ENCODE peak calls at places on chromosome 21, in ten cellular contexts. O is A549, K is hepatocyte, W is neuronal stem cell, E is HCT116, A is IMR-90, M is fibroblast of lung, P is PC-3, J is H9, C is DND-41. T is an unnamed sample. For H3K9me3, the result is how much of the 10 kb centered on the place peaks cover.

GRCh38 chr21:41729701-41730368 is 37.0 kb downstream of the RIPK4 start:
- DNase-seq in O (no peak), K (no peak), W (no peak), E (no peak), A (no peak), M (no peak), P (no peak), J (no peak), C (no peak), T (no peak)

GRCh38 chr21:46183910-46184624 is at the start of gene SPATC1L:
- DNase-seq in O (no peak), K (peak), W (peak), E (no peak), A (peak), M (peak), P (peak), J (peak), C (no peak), T (peak)

GRCh38 chr21:42527489-42528158 is 14.0 kb downstream of the SLC37A1 start:
- DNase-seq in O (no peak), K (no peak), W (no peak), E (no peak), A (no peak), M (no peak), P (no peak), J (no peak), C (peak), T (no peak)

GRCh38 chr21:21668198-21668597 is 670.0 kb downstream of the NCAM2 start:
- DNase-seq in O (no peak), K (no peak), W (no peak), E (no peak), A (no peak), M (no peak), P (no peak), J (no peak), C (no peak), T (no peak)

GRCh38 chr21:44732263-44732662 is 20.9 kb upstream of the TSPEAR start:
- DNase-seq in O (no peak), K (no peak), W (no peak), E (no peak), A (no peak), M (no peak), P (no peak), J (peak), C (no peak), T (no peak)

GRCh38 chr21:39094847-39095525 is 88.3 kb downstream of the PSMG1 start:
- DNase-seq in O (peak), K (peak), W (no peak), E (no peak), A (peak), M (peak), P (peak), J (no peak), C (no peak), T (no peak)

GRCh38 chr21:38343691-38344090 is 86.9 kb downstream of the KCNJ15 start:
- DNase-seq in O (peak), K (peak), W (no peak), E (no peak), A (peak), M (peak), P (peak), J (no peak), C (no peak), T (no peak)

GRCh38 chr21:45595574-45596295 is 47.8 kb upstream of the PCBP3 start:
- DNase-seq in O (no peak), K (no peak), W (no peak), E (no peak), A (no peak), M (no peak), P (no peak), J (no peak), C (no peak), T (no peak)

GRCh38 chr21:41879190-41879998 is at the start of gene PRDM15:
- DNase-seq in O (peak), K (peak), W (peak), E (peak), A (peak), M (peak), P (peak), J (peak), C (peak), T (peak)

GRCh38 chr21:42039911-42040351 is 29.8 kb upstream of the ZBTB21 start:
- DNase-seq in O (no peak), K (peak), W (no peak), E (no peak), A (peak), M (peak), P (no peak), J (no peak), C (no peak), T (no peak)

GRCh38 chr21:44066116-44066515 is 41.1 kb upstream of the PWP2 start:
- DNase-seq in O (no peak), K (no peak), W (no peak), E (no peak), A (no peak), M (no peak), P (no peak), J (no peak), C (no peak), T (no peak)

GRCh38 chr21:42747267-42747701 is 93.9 kb downstream of the PDE9A start:
- DNase-seq in O (no peak), K (no peak), W (peak), E (no peak), A (no peak), M (no peak), P (no peak), J (no peak), C (no peak), T (no peak)

GRCh38 chr21:43866659-43867331 is 1.8 kb downstream of the AGPAT3 start:
- DNase-seq in O (no peak), K (peak), W (no peak), E (no peak), A (no peak), M (no peak), P (peak), J (no peak), C (no peak), T (no peak)

GRCh38 chr21:36966846-36967657 is 583 bp upstream of the HLCS start:
- DNase-seq in O (no peak), K (no peak), W (no peak), E (no peak), A (no peak), M (peak), P (no peak), J (no peak), C (no peak), T (peak)

GRCh38 chr21:27298465-27298864 is 331.6 kb upstream of the ADAMTS5 start:
- DNase-seq in O (no peak), K (no peak), W (no peak), E (no peak), A (no peak), M (no peak), P (no peak), J (no peak), C (no peak), T (no peak)

GRCh38 chr21:20997308-20997632 is 939 bp upstream of the NCAM2 start:
- DNase-seq in O (no peak), K (peak), W (peak), E (no peak), A (no peak), M (no peak), P (no peak), J (peak), C (no peak), T (no peak)

GRCh38 chr21:25607151-25607811 is at the start of gene MRPL39:
- DNase-seq in O (peak), K (peak), W (peak), E (peak), A (peak), M (peak), P (peak), J (peak), C (peak), T (peak)

GRCh38 chr21:44293551-44294231 is 6.2 kb upstream of the PFKL start:
- DNase-seq in O (no peak), K (no peak), W (no peak), E (no peak), A (no peak), M (no peak), P (no peak), J (no peak), C (no peak), T (no peak)

GRCh38 chr21:38660333-38661295 is 145.1 kb upstream of the ETS2 start:
- DNase-seq in O (no peak), K (peak), W (no peak), E (no peak), A (no peak), M (peak), P (no peak), J (peak), C (no peak), T (no peak)

GRCh38 chr21:38863843-38864363 is 58.2 kb downstream of the ETS2 start:
- DNase-seq in O (no peak), K (no peak), W (no peak), E (no peak), A (no peak), M (no peak), P (no peak), J (no peak), C (no peak), T (no peak)

GRCh38 chr21:46189213-46189958 is 5.1 kb upstream of the SPATC1L start:
- DNase-seq in O (no peak), K (peak), W (no peak), E (no peak), A (peak), M (peak), P (no peak), J (peak), C (no peak), T (no peak)

GRCh38 chr21:41615613-41616012 is 107.7 kb upstream of the TMPRSS2 start:
- DNase-seq in O (no peak), K (no peak), W (no peak), E (no peak), A (peak), M (peak), P (peak), J (no peak), C (no peak), T (no peak)

GRCh38 chr21:15514073-15514946 is 215.5 kb upstream of the USP25 start:
- DNase-seq in O (no peak), K (peak), W (no peak), E (no peak), A (no peak), M (no peak), P (no peak), J (no peak), C (peak), T (no peak)

GRCh38 chr21:38159355-38159754 is 97.4 kb upstream of the KCNJ15 start:
- DNase-seq in O (peak), K (peak), W (peak), E (peak), A (peak), M (peak), P (peak), J (peak), C (peak), T (peak)

GRCh38 chr21:32698286-32698685 is 29.5 kb downstream of the SYNJ1 start:
- DNase-seq in O (no peak), K (no peak), W (no peak), E (no peak), A (no peak), M (no peak), P (no peak), J (no peak), C (no peak), T (peak)

GRCh38 chr21:32705139-32705538 is 22.7 kb downstream of the SYNJ1 start:
- DNase-seq in O (no peak), K (no peak), W (no peak), E (no peak), A (peak), M (peak), P (no peak), J (no peak), C (no peak), T (no peak)

GRCh38 chr21:32705901-32706300 is 21.9 kb downstream of the SYNJ1 start:
- DNase-seq in O (no peak), K (no peak), W (no peak), E (no peak), A (no peak), M (no peak), P (no peak), J (no peak), C (no peak), T (no peak)

GRCh38 chr21:32698971-32699693 is 28.7 kb downstream of the SYNJ1 start:
- DNase-seq in O (no peak), K (peak), W (no peak), E (no peak), A (peak), M (peak), P (no peak), J (no peak), C (no peak), T (no peak)

DNA sequence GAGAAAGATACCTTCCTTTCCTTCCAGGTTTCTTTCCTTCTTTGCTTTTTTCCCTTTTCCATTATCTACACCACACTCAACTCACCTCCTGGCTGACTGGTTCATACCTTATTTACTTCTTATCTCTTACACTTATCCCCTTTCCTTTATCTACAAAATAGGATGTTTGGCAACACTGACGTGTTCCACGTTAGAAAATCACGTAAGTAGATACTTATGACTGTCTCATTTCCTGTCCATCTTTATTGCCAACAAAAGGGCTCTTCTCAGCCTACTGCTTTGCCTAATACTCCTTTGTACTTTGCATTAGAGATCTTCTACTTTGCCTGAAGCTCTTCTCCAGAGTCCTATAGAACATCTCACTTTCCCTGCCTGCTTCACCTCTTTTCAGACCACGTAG is 25.1 kb downstream of the SYNJ1 start:
- DNase-seq in O (peak), K (peak), W (no peak), E (no peak), A (peak), M (peak), P (peak), J (no peak), C (no peak), T (peak)
- H3K27ac ChIP-seq in O (no peak), K (peak), W (no peak), E (no peak), A (peak), M (peak), P (peak), J (no peak), C (no peak), T (no peak)

GRCh38 chr21:35896060-35896459 is 164.3 kb downstream of the SETD4 start:
- DNase-seq in O (no peak), K (no peak), W (no peak), E (no peak), A (no peak), M (no peak), P (no peak), J (no peak), C (no peak), T (no peak)

DNA sequence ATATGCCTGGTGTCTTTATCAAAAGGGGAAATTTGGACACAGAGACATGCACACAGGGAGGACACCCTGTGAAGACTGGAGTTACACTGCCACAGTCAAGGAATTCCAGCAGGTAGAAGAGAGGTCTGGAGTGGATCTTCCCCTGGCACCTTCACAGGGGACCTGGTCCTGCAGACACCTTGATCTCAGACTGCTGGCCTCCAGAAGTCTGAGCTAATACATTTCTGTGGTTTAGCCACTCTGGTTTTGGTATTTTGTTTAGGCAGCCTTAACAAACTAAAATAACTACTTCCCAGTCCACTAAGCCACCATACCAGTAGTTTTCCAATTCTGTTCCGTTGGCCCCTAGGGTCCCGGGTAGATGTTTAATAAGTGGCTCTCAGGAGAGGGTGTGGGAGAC is 164.7 kb downstream of the SETD4 start:
- DNase-seq in O (no peak), K (no peak), W (no peak), E (no peak), A (no peak), M (peak), P (no peak), J (no peak), C (no peak), T (no peak)
- H3K4me2 ChIP-seq in O (no peak), K (no peak), W (no peak), E (no peak), A (no peak), M (no peak), P (no peak), J (no peak), C (no peak), T (no peak)

GRCh38 chr21:10418649-10419048 is 102.7 kb upstream of the TPTE start:
- DNase-seq in O (no peak), K (no peak), W (no peak), E (no peak), A (no peak), M (no peak), P (no peak), J (no peak), C (no peak), T (peak)
- H3K9me3 ChIP-seq in O (under half), K (under half), W (under half), E (half or more), A (under half), M (under half), P (under half), J (half or more), C (under half), T (under half)

GRCh38 chr21:29340228-29340627 is 41.5 kb downstream of the BACH1 start:
- DNase-seq in O (no peak), K (no peak), W (no peak), E (no peak), A (peak), M (no peak), P (no peak), J (no peak), C (no peak), T (no peak)

GRCh38 chr21:29346771-29347170 is 48.0 kb downstream of the BACH1 start:
- DNase-seq in O (no peak), K (no peak), W (no peak), E (no peak), A (no peak), M (no peak), P (no peak), J (no peak), C (no peak), T (no peak)

GRCh38 chr21:29346281-29346680 is 47.6 kb downstream of the BACH1 start:
- DNase-seq in O (no peak), K (no peak), W (no peak), E (no peak), A (no peak), M (no peak), P (no peak), J (no peak), C (no peak), T (no peak)

GRCh38 chr21:29342394-29342957 is 43.8 kb downstream of the BACH1 start:
- DNase-seq in O (peak), K (no peak), W (no peak), E (no peak), A (peak), M (peak), P (peak), J (no peak), C (no peak), T (no peak)

GRCh38 chr21:29343517-29343916 is 44.8 kb downstream of the BACH1 start:
- DNase-seq in O (no peak), K (no peak), W (no peak), E (no peak), A (peak), M (peak), P (no peak), J (no peak), C (no peak), T (no peak)
- H3K27ac ChIP-seq in O (no peak), K (peak), W (no peak), E (no peak), A (peak), M (peak), P (peak), J (no peak), C (no peak), T (no peak)

T was measured in Karpas-422.